ENCODE peak calls at places on chromosome 3, in eight cellular contexts. L is GM13976; H is pancreas; Z is foreskin fibroblast; W is tibial artery; V is ovary; P is neural progenitor cell; F is CD8-positive, alpha-beta T cell. O is an unnamed sample.

GRCh38 chr3:62379206-62379834 is 6.0 kb upstream of the FEZF2 start:
- DNase-seq in L (no peak), H (no peak), Z (no peak), W (no peak), V (no peak), P (peak), F (no peak), O (no peak)

GRCh38 chr3:127822166-127822835 is at the start of gene MGLL:
- DNase-seq in L (no peak), H (no peak), Z (no peak), W (peak), V (no peak), P (peak), F (no peak), O (peak)

GRCh38 chr3:177694951-177695350 is 497.7 kb upstream of the TBL1XR1 start:
- DNase-seq in L (no peak), H (no peak), Z (no peak), W (no peak), V (no peak), P (no peak), F (no peak), O (no peak)

GRCh38 chr3:142618917-142619401 is 22.8 kb downstream of the PLS1 start:
- DNase-seq in L (no peak), H (peak), Z (no peak), W (no peak), V (no peak), P (no peak), F (no peak), O (no peak)

GRCh38 chr3:182971637-182972036 is 8.7 kb downstream of the DCUN1D1 start:
- DNase-seq in L (no peak), H (no peak), Z (no peak), W (no peak), V (no peak), P (no peak), F (no peak), O (no peak)

GRCh38 chr3:135788978-135789377 is 176.6 kb upstream of the PPP2R3A start:
- DNase-seq in L (no peak), H (no peak), Z (no peak), W (no peak), V (no peak), P (no peak), F (no peak), O (no peak)

GRCh38 chr3:55069950-55070349 is 142.1 kb upstream of the LRTM1 start:
- DNase-seq in L (no peak), H (no peak), Z (no peak), W (no peak), V (no peak), P (no peak), F (no peak), O (no peak)

GRCh38 chr3:190183121-190183520 is 62.4 kb upstream of the P3H2 start:
- DNase-seq in L (peak), H (no peak), Z (peak), W (no peak), V (no peak), P (peak), F (no peak), O (peak)

GRCh38 chr3:172840913-172841312 is 90.4 kb downstream of the ECT2 start:
- DNase-seq in L (no peak), H (no peak), Z (no peak), W (no peak), V (no peak), P (no peak), F (no peak), O (no peak)

GRCh38 chr3:176005564-176005963 is 1146.4 kb downstream of the NAALADL2 start:
- DNase-seq in L (no peak), H (no peak), Z (no peak), W (no peak), V (no peak), P (no peak), F (no peak), O (no peak)

GRCh38 chr3:95084738-95085137 is 1021.9 kb downstream of the NSUN3 start:
- DNase-seq in L (no peak), H (no peak), Z (no peak), W (no peak), V (no peak), P (no peak), F (no peak), O (no peak)

GRCh38 chr3:173584834-173585831 is 187.6 kb downstream of the NLGN1 start:
- DNase-seq in L (no peak), H (no peak), Z (peak), W (peak), V (no peak), P (peak), F (no peak), O (peak)

GRCh38 chr3:127005864-127006500 is 23.1 kb downstream of the PLXNA1 start:
- DNase-seq in L (no peak), H (no peak), Z (no peak), W (no peak), V (no peak), P (no peak), F (no peak), O (no peak)

GRCh38 chr3:143000525-143000924 is 845 bp upstream of the U2SURP start:
- DNase-seq in L (no peak), H (no peak), Z (peak), W (no peak), V (no peak), P (peak), F (no peak), O (peak)

GRCh38 chr3:160649596-160649995 is 27.4 kb upstream of the ARL14 start:
- DNase-seq in L (no peak), H (no peak), Z (no peak), W (no peak), V (no peak), P (no peak), F (no peak), O (no peak)

GRCh38 chr3:195077611-195078540 is 193.1 kb downstream of the XXYLT1 start:
- DNase-seq in L (no peak), H (no peak), Z (no peak), W (no peak), V (no peak), P (no peak), F (no peak), O (no peak)

GRCh38 chr3:126713229-126713628 is 9.2 kb downstream of the CHCHD6 start:
- DNase-seq in L (no peak), H (no peak), Z (no peak), W (no peak), V (no peak), P (no peak), F (no peak), O (no peak)

GRCh38 chr3:4061201-4061600 is 242.0 kb upstream of the SETMAR start:
- DNase-seq in L (no peak), H (no peak), Z (no peak), W (no peak), V (no peak), P (no peak), F (no peak), O (no peak)

GRCh38 chr3:147393261-147393964 is 12.9 kb downstream of the ZIC4 start:
- DNase-seq in L (no peak), H (no peak), Z (no peak), W (no peak), V (no peak), P (peak), F (no peak), O (no peak)

GRCh38 chr3:73536336-73536895 is 88.3 kb downstream of the PDZRN3 start:
- DNase-seq in L (no peak), H (no peak), Z (no peak), W (no peak), V (no peak), P (no peak), F (no peak), O (no peak)

GRCh38 chr3:71942432-71942831 is 157.5 kb upstream of the PROK2 start:
- DNase-seq in L (no peak), H (no peak), Z (no peak), W (peak), V (no peak), P (no peak), F (no peak), O (no peak)

GRCh38 chr3:182201769-182202168 is 490.0 kb downstream of the SOX2 start:
- DNase-seq in L (no peak), H (no peak), Z (no peak), W (no peak), V (no peak), P (no peak), F (no peak), O (no peak)

GRCh38 chr3:134361162-134361831 is 12.9 kb downstream of the AMOTL2 start:
- DNase-seq in L (no peak), H (no peak), Z (no peak), W (peak), V (no peak), P (no peak), F (no peak), O (peak)

GRCh38 chr3:189941679-189942078 is 179.0 kb downstream of the P3H2 start:
- DNase-seq in L (no peak), H (peak), Z (peak), W (no peak), V (no peak), P (no peak), F (no peak), O (no peak)

GRCh38 chr3:14224895-14225294 is 46.3 kb downstream of the LSM3 start:
- DNase-seq in L (no peak), H (no peak), Z (no peak), W (no peak), V (no peak), P (no peak), F (no peak), O (peak)

GRCh38 chr3:3053974-3054373 is 56.2 kb downstream of the IL5RA start:
- DNase-seq in L (no peak), H (no peak), Z (no peak), W (no peak), V (no peak), P (no peak), F (no peak), O (no peak)

GRCh38 chr3:64445318-64446300 is 220.3 kb upstream of the PRICKLE2 start:
- DNase-seq in L (peak), H (peak), Z (no peak), W (no peak), V (peak), P (peak), F (no peak), O (no peak)

GRCh38 chr3:25021816-25022215 is 406.2 kb upstream of the RARB start:
- DNase-seq in L (no peak), H (no peak), Z (no peak), W (no peak), V (no peak), P (no peak), F (no peak), O (no peak)

GRCh38 chr3:29537889-29538609 is 257.2 kb downstream of the RBMS3 start:
- DNase-seq in L (no peak), H (no peak), Z (no peak), W (no peak), V (no peak), P (no peak), F (no peak), O (no peak)

GRCh38 chr3:138174421-138175122 is at the start of gene DBR1:
- DNase-seq in L (peak), H (peak), Z (peak), W (peak), V (peak), P (peak), F (peak), O (peak)

GRCh38 chr3:192408007-192408655 is 319.2 kb downstream of the FGF12 start:
- DNase-seq in L (peak), H (no peak), Z (no peak), W (peak), V (no peak), P (peak), F (no peak), O (no peak)

GRCh38 chr3:136659253-136659652 is 92.9 kb downstream of the STAG1 start:
- DNase-seq in L (no peak), H (no peak), Z (peak), W (no peak), V (no peak), P (peak), F (no peak), O (peak)

GRCh38 chr3:118818386-118818785 is 216.3 kb downstream of the IGSF11 start:
- DNase-seq in L (no peak), H (no peak), Z (no peak), W (no peak), V (no peak), P (no peak), F (no peak), O (peak)

GRCh38 chr3:132435911-132436425 is 18.7 kb downstream of the DNAJC13 start:
- DNase-seq in L (no peak), H (no peak), Z (no peak), W (no peak), V (no peak), P (no peak), F (no peak), O (no peak)

GRCh38 chr3:72346526-72346926 is 501.7 kb downstream of the SHQ1 start:
- DNase-seq in L (no peak), H (no peak), Z (peak), W (peak), V (no peak), P (no peak), F (no peak), O (peak)

GRCh38 chr3:10432156-10432845 is 73.1 kb downstream of the ATP2B2 start:
- DNase-seq in L (no peak), H (no peak), Z (no peak), W (no peak), V (no peak), P (no peak), F (no peak), O (no peak)

GRCh38 chr3:16058511-16058910 is 116.0 kb upstream of the GALNT15 start:
- DNase-seq in L (no peak), H (no peak), Z (no peak), W (no peak), V (no peak), P (no peak), F (no peak), O (peak)

GRCh38 chr3:140529096-140529495 is 148.8 kb upstream of the TRIM42 start:
- DNase-seq in L (no peak), H (no peak), Z (peak), W (no peak), V (peak), P (no peak), F (no peak), O (no peak)

GRCh38 chr3:172261053-172261452 is 187.2 kb downstream of the GHSR start:
- DNase-seq in L (no peak), H (no peak), Z (no peak), W (no peak), V (no peak), P (no peak), F (no peak), O (no peak)

GRCh38 chr3:66372681-66373350 is 128.0 kb downstream of the LRIG1 start:
- DNase-seq in L (peak), H (peak), Z (no peak), W (no peak), V (no peak), P (peak), F (peak), O (no peak)
- TF ChIP-seq CTCF in L (peak), H (no peak), Z (peak), W (no peak), V (no peak), P (peak), F (peak), O (peak)

GRCh38 chr3:46407976-46408375 is 917 bp downstream of the CCRL2 start:
- DNase-seq in L (no peak), H (no peak), Z (no peak), W (no peak), V (no peak), P (no peak), F (no peak), O (no peak)

GRCh38 chr3:46411271-46411670 is 4.2 kb downstream of the CCRL2 start:
- DNase-seq in L (no peak), H (no peak), Z (no peak), W (no peak), V (no peak), P (no peak), F (no peak), O (no peak)

GRCh38 chr3:46408853-46409252 is 1.8 kb downstream of the CCRL2 start:
- DNase-seq in L (peak), H (no peak), Z (no peak), W (no peak), V (no peak), P (no peak), F (no peak), O (no peak)

GRCh38 chr3:46410669-46411068 is 3.6 kb downstream of the CCRL2 start:
- DNase-seq in L (no peak), H (no peak), Z (no peak), W (no peak), V (no peak), P (no peak), F (no peak), O (no peak)

DNA sequence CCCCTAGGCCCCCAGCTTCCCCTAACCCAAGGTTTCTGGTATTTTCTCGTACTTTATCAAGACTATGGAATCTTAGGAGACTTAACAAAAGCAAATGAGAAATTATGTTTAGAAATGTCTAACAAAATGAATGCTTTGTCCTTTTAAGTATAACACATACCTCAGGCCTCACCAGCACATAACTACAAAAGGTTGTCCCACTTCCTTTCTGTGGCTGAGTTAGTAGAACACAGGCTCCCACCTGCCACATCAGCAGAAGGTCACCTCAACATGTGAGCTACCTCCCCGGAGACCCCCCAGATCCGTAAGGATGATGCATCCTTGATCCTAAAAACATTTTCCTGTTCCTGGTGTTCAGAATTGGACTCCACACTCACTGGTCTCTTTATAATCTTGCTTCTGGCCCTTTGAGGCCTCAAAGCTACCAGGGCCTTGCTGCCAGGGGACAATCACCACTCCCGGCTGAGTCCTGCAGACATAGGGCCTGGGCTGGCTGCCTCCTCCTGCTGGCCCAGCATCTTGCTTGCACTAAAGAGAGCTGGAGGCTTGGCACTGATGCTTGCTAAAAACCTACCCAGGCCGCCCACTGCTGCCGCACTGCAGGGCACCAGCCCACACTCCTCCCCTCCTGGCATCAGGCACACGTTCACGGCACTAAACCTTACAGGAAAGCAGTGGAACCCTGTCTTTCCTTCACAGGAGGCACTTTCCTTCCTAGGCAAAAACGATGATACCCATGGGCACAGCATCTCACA is 2.9 kb downstream of the CCRL2 start:
- DNase-seq in L (no peak), H (no peak), Z (no peak), W (no peak), V (no peak), P (no peak), F (no peak), O (no peak)
- TF ChIP-seq CTCF in L (no peak), H (no peak), Z (no peak), W (no peak), V (no peak), P (no peak), F (no peak), O (no peak)

GRCh38 chr3:19073341-19074105 is 74.8 kb upstream of the KCNH8 start:
- DNase-seq in L (no peak), H (no peak), Z (no peak), W (no peak), V (no peak), P (no peak), F (no peak), O (no peak)
- TF ChIP-seq CTCF in L (no peak), H (no peak), Z (no peak), W (no peak), V (no peak), P (no peak), F (no peak), O (no peak)

GRCh38 chr3:179038216-179038898 is 33.3 kb downstream of the ZMAT3 start:
- DNase-seq in L (no peak), H (no peak), Z (no peak), W (no peak), V (no peak), P (no peak), F (no peak), O (no peak)
- TF ChIP-seq CTCF in L (no peak), H (no peak), Z (no peak), W (no peak), V (no peak), P (no peak), F (no peak), O (no peak)

GRCh38 chr3:27356976-27357375 is 12.2 kb downstream of the NEK10 start:
- DNase-seq in L (no peak), H (no peak), Z (no peak), W (no peak), V (no peak), P (no peak), F (no peak), O (no peak)

GRCh38 chr3:27358372-27358771 is 10.8 kb downstream of the NEK10 start:
- DNase-seq in L (no peak), H (no peak), Z (no peak), W (no peak), V (no peak), P (no peak), F (no peak), O (no peak)

GRCh38 chr3:27354588-27355203 is 14.5 kb downstream of the NEK10 start:
- DNase-seq in L (no peak), H (no peak), Z (no peak), W (no peak), V (no peak), P (peak), F (no peak), O (no peak)

GRCh38 chr3:27360113-27361078 is 8.8 kb downstream of the NEK10 start:
- DNase-seq in L (no peak), H (no peak), Z (peak), W (no peak), V (no peak), P (no peak), F (no peak), O (no peak)

DNA sequence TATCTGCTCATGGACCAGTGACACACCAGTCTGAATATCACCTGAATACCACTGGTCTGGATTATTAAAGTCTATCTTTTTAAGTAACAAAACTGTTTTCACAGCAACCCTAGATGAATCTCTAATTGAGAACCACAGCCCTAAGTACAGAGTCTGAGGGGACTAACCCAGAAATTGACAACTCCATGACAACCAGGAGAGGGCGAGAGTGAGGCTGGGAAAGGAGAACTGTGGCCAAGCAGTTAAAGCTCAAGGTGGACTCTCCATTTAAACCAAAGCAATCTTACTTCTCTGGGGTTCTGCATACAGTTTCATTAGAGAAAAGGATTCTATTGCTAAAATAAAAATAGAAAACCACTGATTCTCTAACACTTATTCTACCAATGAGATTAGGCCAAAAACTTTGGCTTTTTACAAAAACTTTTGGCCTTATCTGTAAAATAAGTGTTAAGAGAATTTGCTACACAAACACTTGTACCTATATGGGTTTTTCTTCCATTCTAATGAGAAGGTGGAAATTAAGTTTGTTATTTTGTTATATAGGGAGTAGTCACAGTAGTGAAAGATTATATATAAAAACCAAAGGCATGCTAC is 11.4 kb downstream of the NEK10 start:
- DNase-seq in L (peak), H (peak), Z (peak), W (no peak), V (no peak), P (peak), F (peak), O (peak)
- TF ChIP-seq CTCF in L (peak), H (peak), Z (peak), W (peak), V (no peak), P (peak), F (no peak), O (peak)

DNA sequence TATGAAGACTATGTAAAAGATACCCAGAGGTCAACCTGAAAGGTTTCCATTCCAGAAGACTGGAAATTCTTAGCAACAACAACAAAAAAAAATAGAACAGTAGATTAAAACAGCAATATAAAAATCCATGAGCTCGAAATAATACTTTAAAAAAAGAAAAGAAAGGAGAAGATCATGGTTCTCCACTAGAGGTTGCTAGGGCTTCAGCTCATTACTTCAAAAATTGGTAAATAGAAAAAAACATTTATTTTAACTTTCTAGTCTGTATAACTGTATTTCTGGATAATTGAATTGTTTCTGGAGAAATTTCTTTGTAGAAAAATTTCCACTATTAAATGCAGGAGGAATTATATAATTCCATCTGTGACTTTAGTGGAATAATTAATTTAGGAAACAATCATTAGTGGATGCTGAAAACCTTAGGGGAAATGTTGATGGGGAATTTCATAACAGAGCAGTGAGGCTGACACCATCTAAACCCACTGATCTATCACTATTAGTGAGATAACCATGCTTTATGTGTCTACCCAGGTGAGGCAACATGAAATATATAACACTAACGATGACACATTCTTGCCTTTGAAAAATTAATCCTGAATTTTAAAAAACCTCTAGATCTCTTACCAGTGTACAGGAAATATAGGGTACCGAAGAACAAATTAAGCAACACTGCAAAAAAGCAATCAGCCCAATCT is 62.5 kb upstream of the SNRK start:
- DNase-seq in L (no peak), H (no peak), Z (no peak), W (no peak), V (no peak), P (no peak), F (no peak), O (no peak)
- TF ChIP-seq CTCF in L (no peak), H (no peak), Z (peak), W (peak), V (no peak), P (peak), F (peak), O (peak)